ENCODE peak calls at places on chromosomes 5 and 9, in five cellular contexts. W is GM12878, Z is K562, I is stomach, G is H1. O is an unnamed sample.

GRCh38 chr9:75168270-75169185 is 80.2 kb downstream of the OSTF1 start:
- DNase-seq in I (no peak), Z (no peak), W (no peak), G (no peak), O (no peak)

GRCh38 chr9:90936380-90936779 is 134.8 kb downstream of the SYK start:
- DNase-seq in I (no peak), Z (no peak), G (no peak), W (no peak), O (no peak)

GRCh38 chr9:8940650-8941049 is 1141.1 kb upstream of the DMAC1 start:
- DNase-seq in W (no peak), G (no peak), I (no peak), Z (no peak), O (no peak)

GRCh38 chr5:106759152-106759551 is 911.6 kb downstream of the EFNA5 start:
- DNase-seq in Z (no peak), I (no peak), W (no peak), G (no peak), O (no peak)

GRCh38 chr9:130837002-130837511 is 2.0 kb downstream of the ABL1 start:
- DNase-seq in G (no peak), I (no peak), W (no peak), Z (peak), O (no peak)

GRCh38 chr9:35407846-35408245 is 82.1 kb upstream of the RUSC2 start:
- DNase-seq in W (no peak), I (no peak), Z (no peak), G (no peak), O (no peak)

GRCh38 chr5:107518219-107519015 is 152.3 kb downstream of the EFNA5 start:
- DNase-seq in I (no peak), W (no peak), G (no peak), Z (no peak), O (no peak)

GRCh38 chr9:91809581-91810285 is 140.3 kb downstream of the ROR2 start:
- DNase-seq in G (no peak), Z (no peak), W (no peak), I (no peak), O (peak)

GRCh38 chr5:8726383-8727036 is 819.4 kb downstream of the SEMA5A start:
- DNase-seq in G (no peak), Z (no peak), I (no peak), W (no peak), O (no peak)

GRCh38 chr9:122370869-122371467 is at the start of gene PTGS1:
- DNase-seq in Z (peak), G (no peak), I (peak), W (no peak), O (peak)
- TF ChIP-seq POLR2AphosphoS5 in Z (no peak), G (no peak), I (no peak), W (no peak), O (peak)

GRCh38 chr5:33524476-33524875 is 83.7 kb downstream of the TARS1 start:
- DNase-seq in I (no peak), G (no peak), Z (no peak), W (no peak), O (no peak)
- H3K4me3 ChIP-seq in I (no peak), G (no peak), Z (no peak), W (no peak), O (no peak)

DNA sequence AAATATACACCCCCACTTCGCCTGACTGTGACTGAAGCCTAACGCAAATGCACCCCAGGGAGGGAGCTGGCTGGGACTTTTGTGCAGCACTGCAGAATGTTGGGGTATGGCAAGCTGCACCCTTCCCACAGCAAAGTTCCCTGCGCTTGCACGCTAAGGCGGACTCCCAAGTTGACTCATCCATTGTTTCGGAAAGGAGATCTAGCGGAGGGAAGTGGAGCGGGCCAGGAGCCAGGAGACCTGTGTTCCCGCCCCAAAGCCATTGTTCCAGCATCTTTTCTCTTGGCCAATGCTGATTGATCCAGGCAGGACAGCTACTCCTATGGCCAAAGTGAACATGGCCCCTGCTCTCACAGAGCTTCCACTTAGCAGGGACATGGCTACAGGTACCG is 202.9 kb downstream of the AOPEP start:
- DNase-seq in W (no peak), G (no peak), I (no peak), Z (no peak), O (no peak)
- TF ChIP-seq POLR2AphosphoS5 in W (no peak), G (no peak), I (no peak), Z (no peak), O (no peak)

DNA sequence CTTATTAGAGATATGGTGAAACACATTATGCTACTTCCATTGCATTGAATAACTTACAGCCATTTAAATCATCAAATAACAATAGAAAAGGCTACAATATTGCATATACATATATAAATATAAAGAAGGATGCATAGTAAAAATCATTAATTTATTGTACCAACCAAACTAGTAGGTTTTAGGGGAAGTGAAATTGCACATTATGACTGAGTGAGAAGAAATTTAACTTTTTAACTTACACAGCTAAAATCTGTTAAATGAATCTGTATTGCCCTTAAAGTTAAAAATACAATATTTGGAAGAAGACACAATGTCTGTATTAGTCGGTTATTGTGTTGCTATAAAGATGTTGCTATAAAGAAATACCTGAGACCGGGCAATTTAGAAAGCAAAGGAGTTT is 2073.7 kb upstream of the ACO1 start:
- DNase-seq in W (no peak), G (no peak), Z (no peak), I (no peak), O (no peak)
- H3K4me3 ChIP-seq in W (no peak), G (no peak), Z (no peak), I (no peak), O (no peak)

GRCh38 chr5:34657550-34657921 is 1.4 kb downstream of the RAI14 start:
- DNase-seq in G (no peak), I (no peak), Z (no peak), W (no peak), O (peak)
- TF ChIP-seq POLR2AphosphoS5 in G (no peak), I (no peak), Z (no peak), W (no peak), O (peak)

GRCh38 chr9:87712801-87713277 is 13.1 kb upstream of the CTSL start:
- DNase-seq in I (no peak), Z (no peak), W (no peak), G (no peak), O (no peak)

GRCh38 chr9:87716141-87716540 is 9.8 kb upstream of the CTSL start:
- DNase-seq in I (no peak), G (no peak), W (no peak), Z (no peak), O (no peak)

GRCh38 chr9:87713990-87714335 is 12.0 kb upstream of the CTSL start:
- DNase-seq in W (no peak), I (no peak), G (no peak), Z (no peak), O (no peak)

GRCh38 chr9:87713278-87713989 is 12.5 kb upstream of the CTSL start:
- DNase-seq in Z (peak), I (peak), W (no peak), G (no peak), O (peak)

DNA sequence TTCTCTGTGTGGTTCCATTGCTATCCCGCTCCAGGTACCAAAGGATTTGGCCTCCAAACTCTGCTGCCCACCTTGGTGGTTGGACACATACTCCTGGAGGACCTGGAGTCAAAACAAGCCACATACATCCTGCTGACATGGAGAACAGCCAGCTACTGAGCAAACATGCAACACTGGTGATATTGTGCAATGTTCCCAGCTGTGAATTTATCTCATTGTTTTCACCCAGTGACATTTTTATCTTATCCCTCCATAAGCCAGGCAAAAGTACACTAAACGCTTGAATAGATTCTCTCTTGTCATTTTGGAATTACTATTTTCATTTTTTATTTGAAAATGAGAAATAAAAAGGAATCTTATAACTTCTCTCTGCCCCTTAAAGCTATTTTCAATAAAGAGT is 11.1 kb upstream of the CTSL start:
- DNase-seq in G (no peak), Z (peak), W (no peak), I (peak), O (peak)
- H3K4me3 ChIP-seq in G (no peak), Z (no peak), W (no peak), I (no peak), O (no peak)

DNA sequence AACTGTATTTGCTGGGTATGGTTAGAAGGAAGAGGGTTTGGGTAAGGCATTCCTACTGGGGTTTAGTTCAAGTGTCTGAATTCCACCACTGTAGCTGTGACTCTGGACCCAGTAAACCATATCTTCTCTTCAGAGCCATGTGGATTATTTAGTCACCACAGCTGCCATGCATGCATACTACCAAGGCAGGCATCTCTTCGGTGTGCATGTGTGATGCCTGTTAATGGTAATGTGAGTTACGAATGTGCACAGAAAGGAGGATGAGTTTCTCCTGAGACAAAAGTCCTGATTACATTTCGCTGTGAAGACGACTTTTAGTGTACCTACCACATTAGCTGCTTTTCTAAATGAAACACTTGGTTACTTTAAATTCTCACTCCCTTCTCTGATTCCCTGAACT is 9.3 kb downstream of the PBX3 start:
- DNase-seq in W (no peak), I (no peak), Z (no peak), G (no peak), O (no peak)
- TF ChIP-seq POLR2AphosphoS5 in W (no peak), I (no peak), Z (no peak), G (no peak), O (no peak)

GRCh38 chr5:14171621-14172020 is 28.5 kb downstream of the TRIO start:
- DNase-seq in W (no peak), G (no peak), I (no peak), Z (no peak), O (no peak)

GRCh38 chr5:14171091-14171490 is 27.9 kb downstream of the TRIO start:
- DNase-seq in I (no peak), Z (no peak), G (no peak), W (no peak), O (no peak)

GRCh38 chr5:14172149-14172795 is 29.1 kb downstream of the TRIO start:
- DNase-seq in G (no peak), Z (no peak), I (no peak), W (peak), O (no peak)

GRCh38 chr5:14174235-14174636 is 31.1 kb downstream of the TRIO start:
- DNase-seq in I (no peak), W (peak), G (no peak), Z (no peak), O (no peak)

GRCh38 chr5:14173419-14174234 is 30.5 kb downstream of the TRIO start:
- DNase-seq in G (no peak), Z (no peak), W (no peak), I (no peak), O (no peak)
- H3K4me3 ChIP-seq in G (no peak), Z (no peak), W (peak), I (no peak), O (no peak)

GRCh38 chr5:135059000-135059923 is 25.2 kb upstream of the PITX1 start:
- DNase-seq in W (no peak), I (no peak), G (no peak), Z (no peak), O (no peak)

GRCh38 chr5:135057233-135057632 is 23.2 kb upstream of the PITX1 start:
- DNase-seq in W (no peak), I (no peak), G (no peak), Z (no peak), O (no peak)

GRCh38 chr5:135060021-135060420 is 26.0 kb upstream of the PITX1 start:
- DNase-seq in W (no peak), G (no peak), I (no peak), Z (no peak), O (peak)

GRCh38 chr5:135056316-135057030 is 22.4 kb upstream of the PITX1 start:
- DNase-seq in W (no peak), I (no peak), Z (no peak), G (no peak), O (no peak)

DNA sequence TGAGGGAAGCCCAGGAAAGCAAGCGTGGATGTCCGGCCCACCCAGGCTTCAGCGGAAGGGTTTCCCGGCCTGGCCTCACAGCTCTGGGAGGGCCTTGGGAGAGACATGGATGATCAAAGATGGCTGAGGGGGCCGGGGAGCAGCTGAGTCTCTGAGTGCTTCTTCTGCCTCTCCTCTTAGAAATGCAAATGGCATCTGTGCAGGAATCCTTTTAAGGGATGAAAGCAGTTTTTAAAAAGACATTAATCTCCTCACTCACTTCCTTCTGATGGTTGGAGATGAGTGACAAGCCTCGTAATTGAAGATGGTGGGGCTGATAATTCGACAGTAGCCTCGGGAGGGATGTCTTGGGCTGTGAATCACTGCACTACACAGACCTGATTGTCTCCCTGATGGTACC is 24.3 kb upstream of the PITX1 start:
- DNase-seq in G (no peak), I (no peak), W (no peak), Z (no peak), O (no peak)
- TF ChIP-seq POLR2AphosphoS5 in G (no peak), I (no peak), W (no peak), Z (no peak), O (no peak)

GRCh38 chr9:107638922-107639321 is 149.4 kb upstream of the KLF4 start:
- DNase-seq in I (peak), W (no peak), Z (no peak), G (no peak), O (peak)
- H3K4me3 ChIP-seq in I (no peak), W (no peak), Z (no peak), G (no peak), O (peak)

O was measured in sigmoid colon.